ENCODE peak calls at places on chromosome 19, in eight cellular contexts. M is mucosa of descending colon, I is choroid plexus epithelial cell, A is NB4, P is IMR-90, R is endothelial cell, F is transverse colon, J is left ventricle myocardium inferior. S is an unnamed sample.

GRCh38 chr19:32388393-32388724 is 17.2 kb upstream of the DPY19L3 start:
- DNase-seq in R (no peak), J (no peak), F (no peak), A (no peak), I (no peak), P (no peak), M (no peak), S (no peak)

GRCh38 chr19:10106100-10106936 is at the start of gene PPAN:
- DNase-seq in F (peak; percentile 99), A (peak; percentile 100), I (peak; percentile 99), M (peak; percentile 99), J (peak; percentile 97), P (peak; percentile 98), R (peak; percentile 97), S (peak; percentile 94)

GRCh38 chr19:38142176-38143035 is 81.6 kb downstream of the DPF1 start:
- DNase-seq in I (peak; percentile 78), A (peak; percentile 44), R (peak; percentile 72), M (peak; percentile 39), F (peak; percentile 15), P (peak; percentile 28), J (peak; percentile 64), S (peak; percentile 58)

GRCh38 chr19:11480081-11480926 is 542 bp downstream of the ELAVL3 start:
- DNase-seq in J (no peak), A (peak; percentile 27), P (no peak), M (no peak), I (no peak), F (no peak), R (no peak), S (no peak)

GRCh38 chr19:56994251-56995017 is 125.4 kb upstream of the USP29 start:
- DNase-seq in I (no peak), R (no peak), A (no peak), P (no peak), F (no peak), J (no peak), M (no peak), S (no peak)

GRCh38 chr19:55209430-55210119 is at the start of gene PTPRH:
- DNase-seq in J (no peak), P (no peak), I (no peak), A (no peak), M (peak; percentile 82), F (peak; percentile 83), R (no peak), S (peak; percentile 80)

GRCh38 chr19:2015611-2015950 is at the start of gene BTBD2:
- DNase-seq in R (no peak), A (peak; percentile 58), I (peak; percentile 88), M (peak; percentile 66), J (no peak), F (peak; percentile 70), P (peak; percentile 84), S (peak; percentile 33)

GRCh38 chr19:13056052-13056660 is 46.5 kb downstream of the LYL1 start:
- DNase-seq in M (peak; percentile 51), J (peak; percentile 61), R (no peak), F (peak; percentile 61), P (peak; percentile 71), A (no peak), I (peak; percentile 66), S (peak; percentile 45)

GRCh38 chr19:18478545-18479311 is 40.8 kb upstream of the ISYNA1 start:
- DNase-seq in M (peak; percentile 66), F (peak; percentile 76), A (peak; percentile 98), I (peak; percentile 89), P (peak; percentile 94), J (peak; percentile 82), R (peak; percentile 31), S (peak; percentile 27)

GRCh38 chr19:39444598-39445257 is 654 bp upstream of the SUPT5H start:
- DNase-seq in R (no peak), A (peak; percentile 23), I (peak; percentile 41), F (no peak), M (peak; percentile 29), P (no peak), J (no peak), S (no peak)

GRCh38 chr19:8571006-8571411 is 6.2 kb downstream of the MYO1F start:
- DNase-seq in M (peak; percentile 47), R (no peak), J (peak; percentile 27), P (peak; percentile 68), A (peak; percentile 100), I (peak; percentile 73), F (peak; percentile 55), S (peak; percentile 6)

GRCh38 chr19:17103177-17103576 is 27.6 kb downstream of the MYO9B start:
- DNase-seq in F (peak; percentile 36), I (peak; percentile 41), P (peak; percentile 45), M (no peak), J (no peak), R (peak; percentile 25), A (peak; percentile 42), S (peak; percentile 7)

GRCh38 chr19:38734426-38735256 is 9.6 kb downstream of the CAPN12 start:
- DNase-seq in A (peak; percentile 63), F (peak; percentile 56), P (no peak), M (peak; percentile 63), I (peak; percentile 48), R (no peak), J (no peak), S (peak; percentile 41)

GRCh38 chr19:13526552-13526951 is 20.3 kb upstream of the CACNA1A start:
- DNase-seq in J (no peak), R (no peak), I (no peak), F (no peak), M (no peak), A (peak; percentile 45), P (peak; percentile 18), S (peak; percentile 32)

GRCh38 chr19:38239816-38240215 is 15.8 kb upstream of the DPF1 start:
- DNase-seq in I (no peak), P (no peak), R (no peak), A (no peak), M (no peak), F (no peak), J (no peak), S (no peak)

GRCh38 chr19:29668746-29669609 is 3.7 kb downstream of the PLEKHF1 start:
- DNase-seq in J (no peak), A (no peak), P (no peak), F (no peak), R (no peak), I (no peak), M (no peak), S (no peak)
- TF ChIP-seq CTCF in J (peak; percentile 40), A (no peak), P (peak; percentile 6), F (no peak), R (no peak), I (peak; percentile 45), M (no peak), S (no peak)

DNA sequence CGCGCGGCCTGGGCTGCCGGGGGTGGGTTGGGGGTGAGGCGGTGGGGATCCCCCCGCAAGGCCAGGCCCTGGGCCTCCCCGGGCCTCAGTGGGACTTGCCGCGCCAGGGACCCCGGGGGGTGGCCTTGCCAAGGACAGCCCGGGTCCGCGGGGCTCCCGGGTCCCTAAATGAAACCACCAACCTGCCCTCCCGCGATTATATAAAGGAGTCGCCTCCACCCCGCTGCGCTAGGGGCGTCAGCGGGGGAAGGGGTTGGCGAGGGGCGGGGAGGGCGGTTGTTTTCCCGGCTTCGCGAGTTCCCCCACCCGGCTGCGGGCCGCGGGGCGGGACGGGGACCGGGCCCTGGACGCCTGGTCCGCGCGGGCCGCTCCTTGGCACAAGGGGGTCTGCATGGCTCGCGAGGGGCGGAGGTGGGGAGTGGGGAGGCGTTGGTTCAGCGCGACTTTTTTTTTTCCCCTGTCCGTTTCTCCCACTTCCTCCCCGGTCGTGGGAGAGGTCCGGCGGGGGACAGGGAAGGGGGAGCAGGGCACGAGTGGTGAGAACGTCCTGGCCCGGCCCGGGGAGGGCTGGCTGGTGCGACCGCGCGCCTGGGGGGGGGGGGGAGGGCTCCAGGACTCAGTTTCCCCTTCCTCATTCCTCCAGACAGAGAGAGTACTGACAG is 828 bp upstream of the ZBTB7A start:
- DNase-seq in A (peak; percentile 67), I (no peak), P (no peak), M (no peak), F (no peak), R (peak; percentile 38), J (no peak), S (no peak)
- TF ChIP-seq CTCF in A (no peak), I (no peak), P (no peak), M (no peak), F (no peak), R (no peak), J (peak; percentile 11), S (no peak)

GRCh38 chr19:47271949-47272348 is 2.7 kb upstream of the INAFM1 start:
- DNase-seq in A (peak; percentile 86), J (no peak), F (no peak), R (no peak), I (no peak), P (no peak), M (no peak), S (no peak)

GRCh38 chr19:47274071-47274890 is at the start of gene INAFM1:
- DNase-seq in J (peak; percentile 97), A (peak; percentile 100), R (peak; percentile 100), F (peak; percentile 100), P (peak; percentile 86), I (peak; percentile 97), M (peak; percentile 100), S (peak; percentile 100)

GRCh38 chr19:47270408-47270807 is 4.3 kb upstream of the INAFM1 start:
- DNase-seq in P (no peak), J (no peak), F (no peak), M (no peak), I (no peak), R (no peak), A (no peak), S (no peak)

GRCh38 chr19:47273313-47274070 is 1.2 kb upstream of the INAFM1 start:
- DNase-seq in J (peak; percentile 92), M (peak; percentile 97), P (peak; percentile 90), R (peak; percentile 86), F (peak; percentile 95), I (peak; percentile 96), A (peak; percentile 100), S (peak; percentile 97)

GRCh38 chr19:47272448-47273312 is 2.0 kb upstream of the INAFM1 start:
- DNase-seq in P (no peak), R (no peak), J (peak; percentile 52), I (peak; percentile 77), A (peak; percentile 98), F (peak; percentile 64), M (peak; percentile 64), S (no peak)
- TF ChIP-seq CTCF in P (no peak), R (no peak), J (no peak), I (peak; percentile 20), A (no peak), F (peak; percentile 35), M (no peak), S (no peak)

DNA sequence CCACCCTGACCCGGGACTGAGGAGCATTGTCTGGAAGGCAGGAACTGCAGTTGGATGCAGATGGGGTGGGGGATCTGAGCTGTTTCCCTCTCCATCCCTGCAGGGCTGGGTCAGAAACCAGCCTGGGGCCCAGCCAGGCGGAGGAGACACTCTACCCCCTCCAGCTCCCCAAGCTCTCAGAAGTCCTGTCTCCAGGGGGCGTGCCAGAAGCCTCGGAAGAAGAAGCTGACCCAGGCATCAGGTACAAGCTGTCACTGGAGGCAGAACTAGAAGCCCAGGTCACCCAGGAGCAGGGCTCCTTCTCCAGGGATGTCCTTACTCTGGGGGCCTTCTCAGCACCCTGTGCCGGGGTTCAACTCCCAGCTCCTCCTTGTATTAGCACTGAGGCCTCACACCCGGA is 15.5 kb downstream of the SIX5 start:
- DNase-seq in J (no peak), F (no peak), I (no peak), M (no peak), A (no peak), P (no peak), R (no peak), S (no peak)
- TF ChIP-seq CTCF in J (no peak), F (no peak), I (peak; percentile 35), M (no peak), A (no peak), P (peak; percentile 13), R (no peak), S (no peak)

GRCh38 chr19:42601811-42602443 is 7.2 kb upstream of the CEACAM8 start:
- DNase-seq in A (peak; percentile 27), R (peak; percentile 74), I (peak; percentile 50), M (peak; percentile 67), P (peak; percentile 24), F (no peak), J (no peak), S (peak; percentile 69)

GRCh38 chr19:42606660-42607351 is 12.1 kb upstream of the CEACAM8 start:
- DNase-seq in P (peak; percentile 27), J (peak; percentile 23), I (peak; percentile 54), F (peak; percentile 73), A (peak; percentile 47), R (peak; percentile 83), M (peak; percentile 82), S (peak; percentile 88)
- TF ChIP-seq CTCF in P (peak; percentile 55), J (peak; percentile 58), I (peak; percentile 76), F (peak; percentile 34), A (peak; percentile 79), R (peak; percentile 88), M (peak; percentile 48), S (peak; percentile 89)

S was measured in Calu3.